ENCODE peak calls at places on chromosomes 7 and 10, in four cellular contexts. One of them, this sample, is unnamed.

GRCh38 chr10:98481418-98481945 is 34.7 kb upstream of the HPS1 start:
- DNase-seq in heart right ventricle: no peak
- DNase-seq in SJSA1: no peak
- DNase-seq in neural progenitor cell: no peak
- DNase-seq in this sample: no peak

GRCh38 chr7:121529003-121529402 is 132.9 kb upstream of the FAM3C start:
- DNase-seq in heart right ventricle: no peak
- DNase-seq in SJSA1: no peak
- DNase-seq in neural progenitor cell: no peak
- DNase-seq in this sample: no peak

GRCh38 chr10:47031953-47032465 is 120.8 kb downstream of the PTPN20 start:
- DNase-seq in heart right ventricle: no peak
- DNase-seq in SJSA1: peak
- DNase-seq in neural progenitor cell: no peak
- DNase-seq in this sample: no peak

GRCh38 chr10:97796651-97797050 is 24.9 kb upstream of the SFRP5 start:
- DNase-seq in heart right ventricle: no peak
- DNase-seq in SJSA1: no peak
- DNase-seq in neural progenitor cell: no peak
- DNase-seq in this sample: no peak

GRCh38 chr10:32461203-32461602 is 15.3 kb downstream of the CCDC7 start:
- DNase-seq in heart right ventricle: no peak
- DNase-seq in SJSA1: no peak
- DNase-seq in neural progenitor cell: no peak
- DNase-seq in this sample: no peak

GRCh38 chr7:77698042-77698625 is 1.9 kb downstream of the RSBN1L start:
- DNase-seq in heart right ventricle: no peak
- DNase-seq in SJSA1: no peak
- DNase-seq in neural progenitor cell: no peak
- DNase-seq in this sample: no peak

GRCh38 chr10:89633484-89633883 is 11.6 kb downstream of the PANK1 start:
- DNase-seq in heart right ventricle: no peak
- DNase-seq in SJSA1: no peak
- DNase-seq in neural progenitor cell: no peak
- DNase-seq in this sample: no peak

GRCh38 chr7:17474724-17475344 is 176.4 kb downstream of the AHR start:
- DNase-seq in heart right ventricle: no peak
- DNase-seq in SJSA1: no peak
- DNase-seq in neural progenitor cell: peak
- DNase-seq in this sample: no peak

GRCh38 chr7:133829336-133829897 is 297.7 kb upstream of the LRGUK start:
- DNase-seq in heart right ventricle: no peak
- DNase-seq in SJSA1: peak
- DNase-seq in neural progenitor cell: no peak
- DNase-seq in this sample: no peak

GRCh38 chr10:73053275-73053674 is 43.4 kb downstream of the P4HA1 start:
- DNase-seq in heart right ventricle: no peak
- DNase-seq in SJSA1: no peak
- DNase-seq in neural progenitor cell: no peak
- DNase-seq in this sample: no peak

DNA sequence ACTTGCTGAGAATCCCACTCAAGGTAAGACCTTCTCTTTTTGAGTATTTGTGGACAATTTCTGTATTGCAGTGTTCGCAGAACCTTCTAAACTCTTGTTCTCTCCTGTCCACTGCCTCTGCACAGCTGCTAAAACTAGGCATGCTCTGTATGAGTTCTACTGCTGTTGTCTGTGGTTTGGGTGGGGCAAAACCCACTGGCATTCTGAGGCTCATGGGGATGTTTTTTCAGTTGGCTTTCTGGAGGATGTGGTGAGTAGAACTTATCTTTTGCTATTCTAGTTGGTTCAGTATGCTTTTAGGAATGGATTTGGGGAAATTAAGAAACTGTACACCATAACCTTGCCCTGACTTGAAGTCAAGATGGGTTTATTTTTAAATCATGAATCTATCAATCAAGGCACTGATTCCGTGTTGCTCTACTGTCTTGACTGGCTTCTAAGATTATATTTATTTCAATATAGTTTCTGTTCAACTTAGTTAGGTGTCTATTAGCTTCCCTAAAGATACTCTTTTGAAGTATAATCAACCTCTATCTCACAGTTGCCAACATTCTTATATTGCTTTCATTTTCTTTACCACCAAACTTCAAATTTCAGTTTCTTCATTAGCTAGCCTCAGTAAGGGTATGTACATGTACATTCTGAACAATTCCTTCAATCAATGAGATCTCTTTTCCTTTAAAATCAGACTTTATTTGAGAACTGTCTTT is 25.0 kb upstream of the C1GALT1 start:
- DNase-seq in heart right ventricle: no peak
- DNase-seq in SJSA1: peak
- DNase-seq in neural progenitor cell: no peak
- DNase-seq in this sample: no peak
- H3K4me3 ChIP-seq in heart right ventricle: no peak
- H3K4me3 ChIP-seq in SJSA1: peak
- H3K4me3 ChIP-seq in neural progenitor cell: no peak
- H3K4me3 ChIP-seq in this sample: no peak

GRCh38 chr7:66657798-66658197 is 29.1 kb downstream of the KCTD7 start:
- DNase-seq in heart right ventricle: no peak
- DNase-seq in SJSA1: no peak
- DNase-seq in neural progenitor cell: no peak
- DNase-seq in this sample: no peak

GRCh38 chr7:66654275-66655112 is 25.8 kb downstream of the KCTD7 start:
- DNase-seq in heart right ventricle: peak
- DNase-seq in SJSA1: peak
- DNase-seq in neural progenitor cell: peak
- DNase-seq in this sample: peak
- H3K4me3 ChIP-seq in heart right ventricle: peak
- H3K4me3 ChIP-seq in SJSA1: peak
- H3K4me3 ChIP-seq in neural progenitor cell: peak
- H3K4me3 ChIP-seq in this sample: peak

GRCh38 chr7:30983914-30984247 is 20.1 kb downstream of the GHRHR start:
- DNase-seq in heart right ventricle: no peak
- DNase-seq in SJSA1: no peak
- DNase-seq in neural progenitor cell: no peak
- DNase-seq in this sample: no peak
- H3K4me3 ChIP-seq in heart right ventricle: no peak
- H3K4me3 ChIP-seq in SJSA1: no peak
- H3K4me3 ChIP-seq in neural progenitor cell: peak
- H3K4me3 ChIP-seq in this sample: no peak

DNA sequence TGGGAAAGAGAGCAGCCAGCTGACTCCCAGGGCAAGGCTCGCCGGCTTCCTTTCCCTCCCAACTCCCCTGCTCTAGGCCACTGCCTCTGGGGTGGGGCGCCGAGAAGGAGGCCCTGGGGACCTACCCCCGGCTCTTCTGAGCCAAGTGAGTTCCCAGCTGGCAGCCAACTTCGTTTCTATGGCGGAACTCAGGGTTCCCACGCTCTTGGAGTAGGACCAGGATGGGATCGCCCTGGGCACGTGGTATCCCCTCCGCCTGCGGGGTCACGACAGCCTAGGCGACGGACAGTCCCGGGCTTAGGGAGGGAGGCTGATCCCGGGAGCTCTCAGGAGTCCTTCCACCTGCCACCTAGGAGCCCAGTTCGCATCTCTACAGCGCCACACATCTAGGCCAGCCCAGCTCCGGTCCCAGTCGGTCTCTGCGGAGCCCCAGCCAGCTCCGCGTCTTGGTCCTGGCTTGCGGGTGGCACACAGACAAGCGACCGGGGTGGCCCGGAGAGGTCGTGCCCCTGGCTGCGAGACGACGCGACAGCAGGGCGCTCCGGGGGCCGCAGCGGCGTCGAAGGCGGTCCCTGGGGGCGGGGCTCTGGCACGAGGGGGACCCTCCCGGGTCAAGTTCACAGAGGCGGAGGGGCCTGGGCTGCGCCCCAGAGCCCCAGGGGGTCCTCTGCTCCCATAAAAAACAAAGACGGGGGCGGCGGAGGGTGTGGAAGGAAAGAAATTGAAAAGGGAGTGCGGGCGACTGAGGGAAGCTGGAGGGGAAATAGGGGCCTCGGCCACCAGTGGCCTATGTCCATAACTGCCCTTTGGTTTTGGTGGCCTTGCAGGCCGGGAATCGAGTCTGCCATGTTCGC is 20.4 kb upstream of the GATA3 start:
- DNase-seq in heart right ventricle: no peak
- DNase-seq in SJSA1: no peak
- DNase-seq in neural progenitor cell: peak
- DNase-seq in this sample: peak
- H3K4me3 ChIP-seq in heart right ventricle: peak
- H3K4me3 ChIP-seq in SJSA1: no peak
- H3K4me3 ChIP-seq in neural progenitor cell: peak
- H3K4me3 ChIP-seq in this sample: peak

DNA sequence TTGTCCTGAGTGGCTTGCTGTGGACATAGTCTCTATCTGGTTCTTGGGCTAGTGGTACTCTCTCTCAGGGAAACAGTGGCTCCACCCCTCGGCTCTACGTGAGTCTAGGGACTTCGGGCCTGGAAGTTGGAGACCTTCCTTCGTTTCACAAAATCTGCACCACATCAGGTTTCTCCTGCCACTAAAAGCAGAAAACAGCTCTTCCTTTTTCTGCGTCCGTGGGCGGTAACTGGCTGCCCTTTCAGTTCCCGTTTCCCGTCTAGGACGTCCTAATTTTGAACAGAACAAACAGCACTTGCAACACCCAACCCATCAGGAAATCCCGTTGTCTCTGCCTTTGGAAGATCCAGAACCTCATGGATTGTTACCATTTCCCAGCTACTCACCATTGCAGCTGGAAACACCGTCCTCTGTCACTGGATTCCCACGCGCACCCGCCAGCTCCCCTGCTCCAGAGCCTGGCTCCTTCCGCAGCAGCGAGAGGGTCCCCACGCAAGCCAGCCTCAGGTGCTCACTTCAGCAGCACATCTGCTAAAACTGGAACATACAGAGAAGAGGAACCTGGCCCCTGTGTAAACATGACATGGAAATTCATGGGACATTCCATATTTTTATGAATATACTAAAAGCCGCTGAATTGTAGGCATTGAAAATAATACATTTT is 311.4 kb upstream of the AKR1E2 start:
- DNase-seq in heart right ventricle: peak
- DNase-seq in SJSA1: no peak
- DNase-seq in neural progenitor cell: no peak
- DNase-seq in this sample: peak
- H3K4me3 ChIP-seq in heart right ventricle: peak
- H3K4me3 ChIP-seq in SJSA1: no peak
- H3K4me3 ChIP-seq in neural progenitor cell: no peak
- H3K4me3 ChIP-seq in this sample: no peak

DNA sequence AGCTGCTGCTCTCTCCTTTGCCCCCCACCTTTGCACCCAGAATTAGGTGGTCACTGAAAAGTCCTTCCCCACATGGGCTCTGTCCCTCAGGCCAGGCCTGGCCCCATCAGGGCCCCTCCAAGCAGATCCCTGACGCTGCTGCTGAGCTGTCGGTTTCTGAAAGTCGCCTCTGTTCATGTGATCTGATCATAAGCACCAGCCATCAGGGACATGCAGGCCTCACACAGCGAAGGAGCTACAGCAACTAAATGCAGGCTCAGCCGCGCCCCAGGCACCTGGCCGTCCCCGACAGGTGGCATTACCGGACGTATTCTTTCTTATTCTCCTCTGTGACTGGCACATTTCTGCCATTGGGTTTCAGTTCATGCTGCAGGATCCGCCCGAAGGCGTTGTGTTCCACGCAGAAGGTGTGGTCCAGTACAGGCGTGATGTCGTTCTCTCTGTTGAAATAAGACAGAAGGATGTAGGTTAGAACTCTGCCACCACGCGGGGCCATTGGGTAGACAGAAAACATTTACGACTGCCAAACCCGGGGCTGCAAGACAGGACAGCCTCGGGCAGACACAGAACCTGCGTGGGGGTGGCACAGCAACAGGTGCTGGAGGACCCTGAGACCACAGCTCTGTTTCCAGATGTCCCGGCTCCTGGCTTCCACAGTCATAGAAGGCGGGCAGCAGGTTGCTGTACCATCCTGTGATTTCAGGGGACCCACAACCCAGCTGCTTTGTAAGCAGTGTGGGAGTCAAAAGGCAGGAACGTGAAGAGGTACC is 105.6 kb downstream of the SMURF1 start:
- DNase-seq in heart right ventricle: no peak
- DNase-seq in SJSA1: no peak
- DNase-seq in neural progenitor cell: no peak
- DNase-seq in this sample: no peak
- H3K4me3 ChIP-seq in heart right ventricle: no peak
- H3K4me3 ChIP-seq in SJSA1: no peak
- H3K4me3 ChIP-seq in neural progenitor cell: no peak
- H3K4me3 ChIP-seq in this sample: no peak

GRCh38 chr10:17065273-17065672 is 64.3 kb downstream of the CUBN start:
- DNase-seq in heart right ventricle: no peak
- DNase-seq in SJSA1: no peak
- DNase-seq in neural progenitor cell: no peak
- DNase-seq in this sample: no peak

GRCh38 chr10:17068953-17069352 is 60.7 kb downstream of the CUBN start:
- DNase-seq in heart right ventricle: no peak
- DNase-seq in SJSA1: no peak
- DNase-seq in neural progenitor cell: no peak
- DNase-seq in this sample: no peak

GRCh38 chr10:17066000-17066399 is 63.6 kb downstream of the CUBN start:
- DNase-seq in heart right ventricle: no peak
- DNase-seq in SJSA1: no peak
- DNase-seq in neural progenitor cell: no peak
- DNase-seq in this sample: no peak

GRCh38 chr10:17067549-17068264 is 61.9 kb downstream of the CUBN start:
- DNase-seq in heart right ventricle: no peak
- DNase-seq in SJSA1: no peak
- DNase-seq in neural progenitor cell: no peak
- DNase-seq in this sample: no peak

DNA sequence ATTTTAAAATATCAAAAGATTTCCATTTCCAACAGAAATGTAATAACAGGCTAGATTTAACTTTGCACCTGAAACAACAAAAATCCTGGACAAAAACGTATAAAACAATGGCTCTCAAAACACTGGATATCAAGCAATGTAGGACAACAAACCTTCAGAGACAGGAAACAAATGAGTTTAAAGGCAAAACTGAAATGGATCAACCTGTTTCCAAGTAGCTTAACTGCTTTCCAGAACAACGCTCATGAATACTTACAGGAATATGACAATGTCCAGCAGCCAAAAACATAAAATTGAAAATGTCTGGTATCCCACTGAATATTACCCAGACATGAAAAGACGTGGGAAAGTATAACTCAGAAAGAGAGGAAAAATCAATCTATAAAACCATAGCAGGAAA is 62.8 kb downstream of the CUBN start:
- DNase-seq in heart right ventricle: no peak
- DNase-seq in SJSA1: no peak
- DNase-seq in neural progenitor cell: no peak
- DNase-seq in this sample: no peak
- H3K4me3 ChIP-seq in heart right ventricle: no peak
- H3K4me3 ChIP-seq in SJSA1: no peak
- H3K4me3 ChIP-seq in neural progenitor cell: no peak
- H3K4me3 ChIP-seq in this sample: no peak

This sample was measured in psoas muscle.